ENCODE peak calls at places on chromosomes 3 and 15, in eight cellular contexts. One of them, this sample, is unnamed.

GRCh38 chr3:15217011-15217671 is 11.1 kb downstream of the CAPN7 start:
- DNase-seq in epithelial cell of esophagus: no peak
- DNase-seq in astrocyte of the spinal cord: no peak
- DNase-seq in NB4: no peak
- DNase-seq in fibroblast of mammary gland: no peak
- DNase-seq in AG04450: no peak
- DNase-seq in OCI-LY7: peak
- DNase-seq in CD4-positive, alpha-beta T cell: no peak
- DNase-seq in this sample: no peak

GRCh38 chr15:78101423-78102105 is 9.2 kb downstream of the SH2D7 start:
- DNase-seq in epithelial cell of esophagus: peak
- DNase-seq in astrocyte of the spinal cord: no peak
- DNase-seq in NB4: no peak
- DNase-seq in fibroblast of mammary gland: no peak
- DNase-seq in AG04450: no peak
- DNase-seq in OCI-LY7: no peak
- DNase-seq in CD4-positive, alpha-beta T cell: no peak
- DNase-seq in this sample: no peak

GRCh38 chr15:76904461-76905012 is 603 bp downstream of the SCAPER start:
- DNase-seq in epithelial cell of esophagus: peak
- DNase-seq in astrocyte of the spinal cord: peak
- DNase-seq in NB4: peak
- DNase-seq in fibroblast of mammary gland: peak
- DNase-seq in AG04450: no peak
- DNase-seq in OCI-LY7: peak
- DNase-seq in CD4-positive, alpha-beta T cell: peak
- DNase-seq in this sample: no peak

GRCh38 chr3:187777331-187778046 is 32.2 kb upstream of the BCL6 start:
- DNase-seq in epithelial cell of esophagus: peak
- DNase-seq in astrocyte of the spinal cord: peak
- DNase-seq in NB4: peak
- DNase-seq in fibroblast of mammary gland: peak
- DNase-seq in AG04450: no peak
- DNase-seq in OCI-LY7: no peak
- DNase-seq in CD4-positive, alpha-beta T cell: no peak
- DNase-seq in this sample: peak

GRCh38 chr3:183265157-183265642 is 12.1 kb downstream of the B3GNT5 start:
- DNase-seq in epithelial cell of esophagus: peak
- DNase-seq in astrocyte of the spinal cord: peak
- DNase-seq in NB4: peak
- DNase-seq in fibroblast of mammary gland: peak
- DNase-seq in AG04450: no peak
- DNase-seq in OCI-LY7: no peak
- DNase-seq in CD4-positive, alpha-beta T cell: no peak
- DNase-seq in this sample: no peak

GRCh38 chr3:28376424-28376823 is 27.8 kb upstream of the AZI2 start:
- DNase-seq in epithelial cell of esophagus: peak
- DNase-seq in astrocyte of the spinal cord: peak
- DNase-seq in NB4: peak
- DNase-seq in fibroblast of mammary gland: peak
- DNase-seq in AG04450: peak
- DNase-seq in OCI-LY7: no peak
- DNase-seq in CD4-positive, alpha-beta T cell: no peak
- DNase-seq in this sample: no peak

GRCh38 chr3:64763980-64764379 is 76.2 kb upstream of the ADAMTS9 start:
- DNase-seq in epithelial cell of esophagus: peak
- DNase-seq in astrocyte of the spinal cord: no peak
- DNase-seq in NB4: no peak
- DNase-seq in fibroblast of mammary gland: no peak
- DNase-seq in AG04450: no peak
- DNase-seq in OCI-LY7: no peak
- DNase-seq in CD4-positive, alpha-beta T cell: no peak
- DNase-seq in this sample: no peak

GRCh38 chr15:81388431-81388760 is 14.4 kb upstream of the TMC3 start:
- DNase-seq in epithelial cell of esophagus: no peak
- DNase-seq in astrocyte of the spinal cord: no peak
- DNase-seq in NB4: no peak
- DNase-seq in fibroblast of mammary gland: no peak
- DNase-seq in AG04450: no peak
- DNase-seq in OCI-LY7: no peak
- DNase-seq in CD4-positive, alpha-beta T cell: no peak
- DNase-seq in this sample: no peak

GRCh38 chr15:68365140-68365745 is 66.7 kb downstream of the ITGA11 start:
- DNase-seq in epithelial cell of esophagus: peak
- DNase-seq in astrocyte of the spinal cord: no peak
- DNase-seq in NB4: peak
- DNase-seq in fibroblast of mammary gland: no peak
- DNase-seq in AG04450: no peak
- DNase-seq in OCI-LY7: no peak
- DNase-seq in CD4-positive, alpha-beta T cell: no peak
- DNase-seq in this sample: no peak

GRCh38 chr3:107987036-107987557 is 103.7 kb downstream of the CD47 start:
- DNase-seq in epithelial cell of esophagus: peak
- DNase-seq in astrocyte of the spinal cord: peak
- DNase-seq in NB4: peak
- DNase-seq in fibroblast of mammary gland: peak
- DNase-seq in AG04450: peak
- DNase-seq in OCI-LY7: no peak
- DNase-seq in CD4-positive, alpha-beta T cell: no peak
- DNase-seq in this sample: no peak

DNA sequence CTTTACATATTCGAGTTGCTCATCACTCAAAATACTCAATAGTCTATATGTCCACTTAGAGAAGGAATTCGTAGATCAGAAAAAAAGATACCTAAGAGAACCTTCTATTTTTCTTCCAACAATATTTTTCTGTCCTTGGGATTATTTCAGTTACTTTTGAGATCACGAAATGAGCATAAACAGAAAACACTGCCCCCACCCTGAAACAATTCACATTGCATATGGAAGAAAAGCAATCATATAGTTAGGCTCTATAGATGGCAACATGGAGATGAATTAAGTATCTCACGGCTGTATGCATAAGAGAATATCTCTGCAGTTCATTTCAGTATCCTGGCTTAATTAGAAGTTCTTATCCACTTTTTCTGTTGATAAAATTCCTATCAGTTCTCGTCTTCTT is 391.1 kb downstream of the FGF12 start:
- DNase-seq in epithelial cell of esophagus: no peak
- DNase-seq in astrocyte of the spinal cord: no peak
- DNase-seq in NB4: no peak
- DNase-seq in fibroblast of mammary gland: no peak
- DNase-seq in AG04450: no peak
- DNase-seq in OCI-LY7: peak
- DNase-seq in CD4-positive, alpha-beta T cell: no peak
- DNase-seq in this sample: no peak
- TF ChIP-seq CTCF in epithelial cell of esophagus: peak
- TF ChIP-seq CTCF in astrocyte of the spinal cord: no peak
- TF ChIP-seq CTCF in NB4: no peak
- TF ChIP-seq CTCF in fibroblast of mammary gland: no peak
- TF ChIP-seq CTCF in AG04450: no peak
- TF ChIP-seq CTCF in OCI-LY7: peak
- TF ChIP-seq CTCF in CD4-positive, alpha-beta T cell: no peak
- TF ChIP-seq CTCF in this sample: no peak

GRCh38 chr3:156449712-156450574 is 105.0 kb downstream of the SSR3 start:
- DNase-seq in epithelial cell of esophagus: peak
- DNase-seq in astrocyte of the spinal cord: peak
- DNase-seq in NB4: peak
- DNase-seq in fibroblast of mammary gland: peak
- DNase-seq in AG04450: no peak
- DNase-seq in OCI-LY7: peak
- DNase-seq in CD4-positive, alpha-beta T cell: no peak
- DNase-seq in this sample: no peak
- TF ChIP-seq CTCF in epithelial cell of esophagus: peak
- TF ChIP-seq CTCF in astrocyte of the spinal cord: peak
- TF ChIP-seq CTCF in NB4: peak
- TF ChIP-seq CTCF in fibroblast of mammary gland: peak
- TF ChIP-seq CTCF in AG04450: peak
- TF ChIP-seq CTCF in OCI-LY7: peak
- TF ChIP-seq CTCF in CD4-positive, alpha-beta T cell: peak
- TF ChIP-seq CTCF in this sample: no peak

GRCh38 chr3:60431599-60431958 is 819.7 kb downstream of the FHIT start:
- DNase-seq in epithelial cell of esophagus: peak
- DNase-seq in astrocyte of the spinal cord: no peak
- DNase-seq in NB4: peak
- DNase-seq in fibroblast of mammary gland: peak
- DNase-seq in AG04450: peak
- DNase-seq in OCI-LY7: no peak
- DNase-seq in CD4-positive, alpha-beta T cell: no peak
- DNase-seq in this sample: no peak
- TF ChIP-seq CTCF in epithelial cell of esophagus: no peak
- TF ChIP-seq CTCF in astrocyte of the spinal cord: no peak
- TF ChIP-seq CTCF in NB4: no peak
- TF ChIP-seq CTCF in fibroblast of mammary gland: peak
- TF ChIP-seq CTCF in AG04450: peak
- TF ChIP-seq CTCF in OCI-LY7: peak
- TF ChIP-seq CTCF in CD4-positive, alpha-beta T cell: no peak
- TF ChIP-seq CTCF in this sample: no peak

DNA sequence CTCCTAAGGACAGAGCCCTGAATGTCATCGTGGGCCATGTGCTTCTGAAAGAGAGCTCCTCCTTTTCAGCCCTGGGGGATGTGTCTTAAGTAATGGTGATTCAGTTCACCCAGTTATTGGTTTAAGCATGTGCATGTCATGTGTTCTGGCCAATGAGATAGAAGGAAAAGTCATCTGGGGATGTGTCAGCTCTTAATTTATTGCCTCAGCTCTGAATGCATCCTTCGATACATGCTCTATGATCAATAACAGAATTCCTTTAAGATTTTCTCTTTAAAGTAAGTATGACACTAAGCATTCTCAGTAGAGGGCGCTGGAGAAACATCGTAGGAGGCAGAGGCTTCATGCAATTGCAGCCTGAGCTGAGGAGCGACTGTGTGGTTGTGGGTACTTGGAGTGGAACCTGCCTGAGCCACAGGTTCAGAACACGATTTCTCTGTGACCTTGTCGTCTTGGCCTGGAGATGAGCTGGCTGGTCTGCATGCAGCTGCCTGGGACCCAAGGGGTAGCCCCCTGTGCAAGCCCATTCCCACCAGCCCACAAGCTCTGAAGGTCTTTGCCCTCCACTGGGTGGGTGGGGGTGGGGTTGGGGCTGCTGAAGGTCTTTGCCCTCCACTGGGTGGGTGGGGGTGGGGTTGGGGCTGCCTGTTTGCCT is 69.5 kb downstream of the C3orf38 start:
- DNase-seq in epithelial cell of esophagus: peak
- DNase-seq in astrocyte of the spinal cord: peak
- DNase-seq in NB4: peak
- DNase-seq in fibroblast of mammary gland: peak
- DNase-seq in AG04450: peak
- DNase-seq in OCI-LY7: peak
- DNase-seq in CD4-positive, alpha-beta T cell: no peak
- DNase-seq in this sample: no peak
- TF ChIP-seq CTCF in epithelial cell of esophagus: peak
- TF ChIP-seq CTCF in astrocyte of the spinal cord: peak
- TF ChIP-seq CTCF in NB4: peak
- TF ChIP-seq CTCF in fibroblast of mammary gland: peak
- TF ChIP-seq CTCF in AG04450: peak
- TF ChIP-seq CTCF in OCI-LY7: peak
- TF ChIP-seq CTCF in CD4-positive, alpha-beta T cell: no peak
- TF ChIP-seq CTCF in this sample: no peak

GRCh38 chr3:133820129-133820528 is 14.5 kb downstream of the SRPRB start:
- DNase-seq in epithelial cell of esophagus: peak
- DNase-seq in astrocyte of the spinal cord: no peak
- DNase-seq in NB4: no peak
- DNase-seq in fibroblast of mammary gland: no peak
- DNase-seq in AG04450: no peak
- DNase-seq in OCI-LY7: no peak
- DNase-seq in CD4-positive, alpha-beta T cell: no peak
- DNase-seq in this sample: no peak

GRCh38 chr3:133824961-133825485 is 19.4 kb downstream of the SRPRB start:
- DNase-seq in epithelial cell of esophagus: no peak
- DNase-seq in astrocyte of the spinal cord: no peak
- DNase-seq in NB4: no peak
- DNase-seq in fibroblast of mammary gland: no peak
- DNase-seq in AG04450: no peak
- DNase-seq in OCI-LY7: no peak
- DNase-seq in CD4-positive, alpha-beta T cell: no peak
- DNase-seq in this sample: no peak

GRCh38 chr3:133825969-133826727 is 20.5 kb downstream of the SRPRB start:
- DNase-seq in epithelial cell of esophagus: no peak
- DNase-seq in astrocyte of the spinal cord: no peak
- DNase-seq in NB4: no peak
- DNase-seq in fibroblast of mammary gland: no peak
- DNase-seq in AG04450: no peak
- DNase-seq in OCI-LY7: no peak
- DNase-seq in CD4-positive, alpha-beta T cell: no peak
- DNase-seq in this sample: no peak

GRCh38 chr3:133820889-133821675 is 15.5 kb downstream of the SRPRB start:
- DNase-seq in epithelial cell of esophagus: no peak
- DNase-seq in astrocyte of the spinal cord: no peak
- DNase-seq in NB4: no peak
- DNase-seq in fibroblast of mammary gland: no peak
- DNase-seq in AG04450: no peak
- DNase-seq in OCI-LY7: no peak
- DNase-seq in CD4-positive, alpha-beta T cell: no peak
- DNase-seq in this sample: no peak

GRCh38 chr3:133821767-133822638 is 16.4 kb downstream of the SRPRB start:
- DNase-seq in epithelial cell of esophagus: peak
- DNase-seq in astrocyte of the spinal cord: peak
- DNase-seq in NB4: no peak
- DNase-seq in fibroblast of mammary gland: peak
- DNase-seq in AG04450: peak
- DNase-seq in OCI-LY7: no peak
- DNase-seq in CD4-positive, alpha-beta T cell: no peak
- DNase-seq in this sample: no peak
- TF ChIP-seq CTCF in epithelial cell of esophagus: peak
- TF ChIP-seq CTCF in astrocyte of the spinal cord: peak
- TF ChIP-seq CTCF in NB4: no peak
- TF ChIP-seq CTCF in fibroblast of mammary gland: peak
- TF ChIP-seq CTCF in AG04450: peak
- TF ChIP-seq CTCF in OCI-LY7: peak
- TF ChIP-seq CTCF in CD4-positive, alpha-beta T cell: no peak
- TF ChIP-seq CTCF in this sample: no peak

GRCh38 chr15:70902105-70902504 is 9.5 kb downstream of the LRRC49 start:
- DNase-seq in epithelial cell of esophagus: peak
- DNase-seq in astrocyte of the spinal cord: peak
- DNase-seq in NB4: peak
- DNase-seq in fibroblast of mammary gland: peak
- DNase-seq in AG04450: peak
- DNase-seq in OCI-LY7: no peak
- DNase-seq in CD4-positive, alpha-beta T cell: no peak
- DNase-seq in this sample: no peak

GRCh38 chr15:70912187-70912586 is 19.6 kb downstream of the LRRC49 start:
- DNase-seq in epithelial cell of esophagus: peak
- DNase-seq in astrocyte of the spinal cord: no peak
- DNase-seq in NB4: no peak
- DNase-seq in fibroblast of mammary gland: no peak
- DNase-seq in AG04450: no peak
- DNase-seq in OCI-LY7: no peak
- DNase-seq in CD4-positive, alpha-beta T cell: no peak
- DNase-seq in this sample: no peak

GRCh38 chr15:70906842-70907241 is 14.2 kb downstream of the LRRC49 start:
- DNase-seq in epithelial cell of esophagus: no peak
- DNase-seq in astrocyte of the spinal cord: peak
- DNase-seq in NB4: no peak
- DNase-seq in fibroblast of mammary gland: peak
- DNase-seq in AG04450: no peak
- DNase-seq in OCI-LY7: no peak
- DNase-seq in CD4-positive, alpha-beta T cell: no peak
- DNase-seq in this sample: no peak

GRCh38 chr15:70910958-70911357 is 18.3 kb downstream of the LRRC49 start:
- DNase-seq in epithelial cell of esophagus: no peak
- DNase-seq in astrocyte of the spinal cord: no peak
- DNase-seq in NB4: no peak
- DNase-seq in fibroblast of mammary gland: no peak
- DNase-seq in AG04450: no peak
- DNase-seq in OCI-LY7: no peak
- DNase-seq in CD4-positive, alpha-beta T cell: no peak
- DNase-seq in this sample: no peak

GRCh38 chr15:70907784-70908471 is 15.3 kb downstream of the LRRC49 start:
- DNase-seq in epithelial cell of esophagus: no peak
- DNase-seq in astrocyte of the spinal cord: no peak
- DNase-seq in NB4: no peak
- DNase-seq in fibroblast of mammary gland: no peak
- DNase-seq in AG04450: no peak
- DNase-seq in OCI-LY7: no peak
- DNase-seq in CD4-positive, alpha-beta T cell: no peak
- DNase-seq in this sample: no peak
- TF ChIP-seq CTCF in epithelial cell of esophagus: peak
- TF ChIP-seq CTCF in astrocyte of the spinal cord: peak
- TF ChIP-seq CTCF in NB4: peak
- TF ChIP-seq CTCF in fibroblast of mammary gland: peak
- TF ChIP-seq CTCF in AG04450: peak
- TF ChIP-seq CTCF in OCI-LY7: peak
- TF ChIP-seq CTCF in CD4-positive, alpha-beta T cell: no peak
- TF ChIP-seq CTCF in this sample: no peak

This sample was measured in activated B cell treated with CpG ODN at 0.5 μM for 24 hours.